ENCODE peak calls at places on chromosomes 12 and 14, in four cellular contexts. One of them, this sample, is unnamed.

GRCh38 chr12:6821271-6821673 is 349 bp upstream of the GPR162 start:
- DNase-seq in NB4: peak
- DNase-seq in IMR-90: peak
- DNase-seq in pancreas: no peak
- DNase-seq in this sample: no peak

GRCh38 chr12:14473707-14474287 is 93.9 kb downstream of the PLBD1 start:
- DNase-seq in NB4: peak
- DNase-seq in IMR-90: peak
- DNase-seq in pancreas: no peak
- DNase-seq in this sample: no peak

GRCh38 chr12:132514838-132515237 is 24.9 kb downstream of the FBRSL1 start:
- DNase-seq in NB4: no peak
- DNase-seq in IMR-90: no peak
- DNase-seq in pancreas: peak
- DNase-seq in this sample: no peak

GRCh38 chr12:86948851-86949250 is 692.7 kb upstream of the MGAT4C start:
- DNase-seq in NB4: no peak
- DNase-seq in IMR-90: peak
- DNase-seq in pancreas: no peak
- DNase-seq in this sample: no peak

GRCh38 chr12:97640826-97641225 is 178.2 kb downstream of the RMST start:
- DNase-seq in NB4: no peak
- DNase-seq in IMR-90: no peak
- DNase-seq in pancreas: no peak
- DNase-seq in this sample: no peak

GRCh38 chr12:118357327-118358007 is 15.2 kb downstream of the TAOK3 start:
- DNase-seq in NB4: peak
- DNase-seq in IMR-90: peak
- DNase-seq in pancreas: peak
- DNase-seq in this sample: no peak

GRCh38 chr12:19916982-19917381 is 451.4 kb upstream of the PDE3A start:
- DNase-seq in NB4: peak
- DNase-seq in IMR-90: no peak
- DNase-seq in pancreas: no peak
- DNase-seq in this sample: no peak

GRCh38 chr12:7374423-7375144 is 69.4 kb downstream of the CD163L1 start:
- DNase-seq in NB4: peak
- DNase-seq in IMR-90: peak
- DNase-seq in pancreas: peak
- DNase-seq in this sample: no peak

GRCh38 chr12:52581481-52581880 is 7.8 kb upstream of the KRT74 start:
- DNase-seq in NB4: no peak
- DNase-seq in IMR-90: peak
- DNase-seq in pancreas: no peak
- DNase-seq in this sample: no peak

GRCh38 chr12:113239811-113240331 is 18.6 kb downstream of the TPCN1 start:
- DNase-seq in NB4: no peak
- DNase-seq in IMR-90: no peak
- DNase-seq in pancreas: no peak
- DNase-seq in this sample: no peak

GRCh38 chr12:90977224-90977623 is 22.2 kb upstream of the CCER1 start:
- DNase-seq in NB4: no peak
- DNase-seq in IMR-90: peak
- DNase-seq in pancreas: no peak
- DNase-seq in this sample: no peak

GRCh38 chr12:54725233-54725843 is 77.2 kb upstream of the DCD start:
- DNase-seq in NB4: peak
- DNase-seq in IMR-90: no peak
- DNase-seq in pancreas: no peak
- DNase-seq in this sample: no peak
- TF ChIP-seq CTCF in NB4: no peak
- TF ChIP-seq CTCF in IMR-90: peak
- TF ChIP-seq CTCF in pancreas: peak
- TF ChIP-seq CTCF in this sample: peak

DNA sequence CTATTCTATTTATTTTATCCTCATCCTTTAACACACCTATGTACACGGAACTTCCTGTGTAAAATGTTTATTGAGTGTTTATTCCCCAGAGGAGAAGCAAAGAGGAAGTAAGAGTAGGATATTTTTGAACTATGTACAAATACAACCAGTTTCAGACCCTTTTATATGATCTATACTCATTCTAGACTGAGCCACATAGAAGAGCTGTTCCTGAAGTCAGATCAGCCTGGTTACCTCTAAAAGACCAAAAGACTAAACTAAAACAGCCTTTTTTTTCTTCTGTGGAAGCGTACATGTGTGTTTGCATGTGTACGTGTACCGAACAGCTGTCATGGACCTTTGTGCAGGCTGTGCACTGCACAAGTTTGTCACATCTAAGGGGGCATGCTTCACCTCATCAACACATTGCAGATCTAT is 210.8 kb upstream of the NUDT4 start:
- DNase-seq in NB4: peak
- DNase-seq in IMR-90: no peak
- DNase-seq in pancreas: no peak
- DNase-seq in this sample: no peak
- H3K4me3 ChIP-seq in NB4: no peak
- H3K4me3 ChIP-seq in IMR-90: no peak
- H3K4me3 ChIP-seq in pancreas: no peak
- H3K4me3 ChIP-seq in this sample: no peak

DNA sequence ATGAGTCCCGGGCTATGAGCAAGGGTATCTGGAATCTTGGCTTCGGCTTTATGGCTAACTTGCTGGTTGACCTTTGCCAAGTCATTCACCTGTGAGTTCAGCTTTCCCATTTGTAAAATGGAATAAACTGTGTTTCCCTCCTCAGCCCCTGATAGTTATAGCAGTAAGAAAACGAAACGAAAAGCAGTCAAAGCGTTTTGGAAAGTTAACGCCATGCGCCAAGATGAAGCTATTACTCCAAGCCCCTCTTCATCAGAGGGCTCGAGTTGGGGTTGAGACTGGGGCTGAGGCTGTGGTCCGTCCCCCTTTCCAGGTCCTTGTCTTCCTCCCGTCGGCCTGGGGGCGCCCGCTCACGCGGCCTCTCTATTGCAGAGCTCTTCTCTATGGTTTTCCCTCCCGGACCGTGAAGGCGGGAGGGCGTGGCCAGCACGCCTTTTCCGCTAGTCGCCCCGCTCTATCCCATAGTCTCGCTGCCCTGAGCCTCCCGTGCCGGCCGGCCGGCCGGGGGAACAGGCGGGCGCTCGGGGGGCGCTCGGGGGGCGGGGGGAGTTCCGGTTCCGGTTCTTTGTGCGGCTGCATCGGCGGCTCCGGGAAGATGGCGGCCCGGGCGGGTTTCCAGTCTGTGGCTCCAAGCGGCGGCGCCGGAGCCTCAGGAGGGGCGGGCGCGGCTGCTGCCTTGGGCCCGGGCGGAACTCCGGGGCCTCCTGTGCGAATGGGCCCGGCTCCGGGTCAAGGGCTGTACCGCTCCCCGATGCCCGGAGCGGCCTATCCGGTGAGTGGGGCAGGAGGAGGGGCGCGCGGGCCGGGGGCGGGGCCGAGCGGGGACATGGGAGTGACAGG is at the start of gene SMARCD1:
- DNase-seq in NB4: peak
- DNase-seq in IMR-90: peak
- DNase-seq in pancreas: peak
- DNase-seq in this sample: peak
- TF ChIP-seq CTCF in NB4: peak
- TF ChIP-seq CTCF in IMR-90: peak
- TF ChIP-seq CTCF in pancreas: no peak
- TF ChIP-seq CTCF in this sample: peak

DNA sequence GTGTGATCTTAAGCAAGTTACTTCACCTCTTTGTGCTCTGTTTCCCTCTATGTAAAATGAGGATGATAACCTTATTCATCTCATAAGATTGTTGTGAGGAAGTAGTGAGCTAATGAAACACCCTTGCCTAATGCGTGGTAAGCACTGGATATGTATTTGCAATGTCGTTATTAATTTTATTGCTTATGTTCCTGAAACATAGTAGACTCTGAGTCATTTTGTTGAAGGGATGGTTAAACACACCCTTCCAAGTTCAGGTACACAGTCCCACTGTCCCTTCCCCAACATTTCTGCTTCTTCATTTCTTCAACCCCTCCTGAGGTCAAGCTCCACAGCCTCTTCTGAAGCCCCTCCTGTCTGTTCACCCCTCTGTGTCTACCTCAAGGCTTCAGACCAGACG is 40.2 kb upstream of the FAM222A start:
- DNase-seq in NB4: no peak
- DNase-seq in IMR-90: no peak
- DNase-seq in pancreas: no peak
- DNase-seq in this sample: no peak
- H3K4me3 ChIP-seq in NB4: no peak
- H3K4me3 ChIP-seq in IMR-90: no peak
- H3K4me3 ChIP-seq in pancreas: no peak
- H3K4me3 ChIP-seq in this sample: no peak

DNA sequence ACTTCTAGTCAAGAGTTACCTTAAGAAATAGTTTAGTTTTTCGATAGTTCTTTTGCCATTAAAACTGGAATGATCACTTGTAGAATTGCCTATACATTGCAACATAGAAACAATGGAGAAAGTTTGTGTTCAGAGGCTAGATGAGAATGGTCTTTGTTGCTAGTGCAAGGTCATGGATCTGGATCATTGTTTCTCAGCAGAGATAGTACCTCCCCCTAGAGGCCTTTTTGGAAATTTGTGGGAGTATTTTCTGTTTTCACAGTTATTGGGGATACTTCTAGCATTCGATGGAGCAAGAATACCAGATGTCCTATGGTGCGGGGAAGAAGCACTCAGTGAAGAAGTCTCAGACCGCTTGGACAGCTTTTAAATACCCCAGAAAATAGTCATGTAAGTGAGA is 138.8 kb upstream of the HMGA2 start:
- DNase-seq in NB4: peak
- DNase-seq in IMR-90: peak
- DNase-seq in pancreas: no peak
- DNase-seq in this sample: no peak
- TF ChIP-seq CTCF in NB4: peak
- TF ChIP-seq CTCF in IMR-90: peak
- TF ChIP-seq CTCF in pancreas: no peak
- TF ChIP-seq CTCF in this sample: peak

GRCh38 chr14:75800792-75801191 is 139.7 kb downstream of the TTLL5 start:
- DNase-seq in NB4: no peak
- DNase-seq in IMR-90: no peak
- DNase-seq in pancreas: no peak
- DNase-seq in this sample: no peak
- H3K4me3 ChIP-seq in NB4: no peak
- H3K4me3 ChIP-seq in IMR-90: no peak
- H3K4me3 ChIP-seq in pancreas: no peak
- H3K4me3 ChIP-seq in this sample: no peak

GRCh38 chr12:12713932-12714275 is 3.3 kb upstream of the CDKN1B start:
- DNase-seq in NB4: no peak
- DNase-seq in IMR-90: no peak
- DNase-seq in pancreas: no peak
- DNase-seq in this sample: no peak

GRCh38 chr12:12715128-12715458 is 2.1 kb upstream of the CDKN1B start:
- DNase-seq in NB4: no peak
- DNase-seq in IMR-90: no peak
- DNase-seq in pancreas: no peak
- DNase-seq in this sample: no peak

GRCh38 chr12:12716151-12716844 is 870 bp upstream of the CDKN1B start:
- DNase-seq in NB4: no peak
- DNase-seq in IMR-90: peak
- DNase-seq in pancreas: no peak
- DNase-seq in this sample: no peak

GRCh38 chr12:12715459-12716150 is 1.6 kb upstream of the CDKN1B start:
- DNase-seq in NB4: peak
- DNase-seq in IMR-90: no peak
- DNase-seq in pancreas: no peak
- DNase-seq in this sample: no peak

DNA sequence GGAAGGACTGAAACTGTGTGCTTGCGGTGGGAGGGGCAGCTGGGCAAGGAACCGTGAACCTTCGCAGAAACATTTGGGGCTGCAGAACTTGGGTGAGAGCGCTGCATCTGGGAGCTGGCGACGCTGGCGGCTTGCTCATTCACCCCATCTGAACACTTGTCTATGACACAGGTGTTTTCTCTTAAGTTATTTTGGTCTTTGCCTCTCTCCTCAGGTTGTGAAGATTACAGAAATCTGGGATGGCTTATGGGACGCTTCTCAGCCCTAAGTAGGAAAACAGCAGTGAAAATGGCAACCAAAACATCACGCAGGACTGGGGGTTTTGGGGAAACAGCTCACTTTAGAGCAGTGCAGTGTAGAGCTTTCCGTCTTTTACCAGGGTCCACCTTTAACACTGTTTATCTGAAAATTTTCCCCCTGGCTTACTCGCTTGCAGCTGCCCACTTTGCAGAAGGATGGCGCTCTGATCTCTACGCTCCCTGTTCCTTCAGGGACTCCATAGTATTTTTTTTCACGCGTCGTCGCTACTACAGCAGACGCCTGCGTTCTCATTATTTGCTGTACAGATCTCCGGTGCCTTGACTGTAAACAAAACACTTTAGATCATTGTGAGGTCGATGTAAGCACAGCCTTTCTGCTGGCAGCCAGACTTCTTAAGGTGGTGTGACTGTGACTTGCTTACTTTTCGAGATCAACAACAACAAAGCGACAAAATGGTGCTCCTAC is 2.7 kb upstream of the CDKN1B start:
- DNase-seq in NB4: peak
- DNase-seq in IMR-90: peak
- DNase-seq in pancreas: no peak
- DNase-seq in this sample: no peak
- TF ChIP-seq CTCF in NB4: no peak
- TF ChIP-seq CTCF in IMR-90: peak
- TF ChIP-seq CTCF in pancreas: no peak
- TF ChIP-seq CTCF in this sample: peak

GRCh38 chr14:56857206-56857605 is 46.9 kb upstream of the OTX2 start:
- DNase-seq in NB4: no peak
- DNase-seq in IMR-90: no peak
- DNase-seq in pancreas: no peak
- DNase-seq in this sample: no peak
- H3K4me3 ChIP-seq in NB4: no peak
- H3K4me3 ChIP-seq in IMR-90: no peak
- H3K4me3 ChIP-seq in pancreas: no peak
- H3K4me3 ChIP-seq in this sample: no peak